ENCODE peak calls at places on chromosomes 3 and 15, in six cellular contexts. One of them, this sample, is unnamed.

GRCh38 chr3:114756506-114757279 is 390.4 kb downstream of the ZBTB20 start:
- DNase-seq in T follicular helper cell: no peak
- DNase-seq in activated CD4-positive, alpha-beta T cell treated with anti-CD3 and anti-CD28 coated beads for 48 hours: no peak
- DNase-seq in amniotic stem cell: no peak
- DNase-seq in A172: peak; percentile 4
- DNase-seq in left ventricle myocardium superior: no peak
- DNase-seq in this sample: no peak

GRCh38 chr3:142279965-142280590 is 54.7 kb upstream of the GK5 start:
- DNase-seq in T follicular helper cell: no peak
- DNase-seq in activated CD4-positive, alpha-beta T cell treated with anti-CD3 and anti-CD28 coated beads for 48 hours: peak; percentile 44
- DNase-seq in amniotic stem cell: peak; percentile 39
- DNase-seq in A172: peak; percentile 81
- DNase-seq in left ventricle myocardium superior: no peak
- DNase-seq in this sample: peak; percentile 26

GRCh38 chr15:70584838-70585706 is 178.3 kb downstream of the UACA start:
- DNase-seq in T follicular helper cell: peak; percentile 25
- DNase-seq in activated CD4-positive, alpha-beta T cell treated with anti-CD3 and anti-CD28 coated beads for 48 hours: peak; percentile 58
- DNase-seq in amniotic stem cell: no peak
- DNase-seq in A172: no peak
- DNase-seq in left ventricle myocardium superior: peak; percentile 50
- DNase-seq in this sample: peak; percentile 65

GRCh38 chr3:10309736-10310135 is 11.2 kb downstream of the SEC13 start:
- DNase-seq in T follicular helper cell: no peak
- DNase-seq in activated CD4-positive, alpha-beta T cell treated with anti-CD3 and anti-CD28 coated beads for 48 hours: no peak
- DNase-seq in amniotic stem cell: no peak
- DNase-seq in A172: no peak
- DNase-seq in left ventricle myocardium superior: no peak
- DNase-seq in this sample: no peak

GRCh38 chr15:40618023-40618422 is 24.0 kb downstream of the KNL1 start:
- DNase-seq in T follicular helper cell: no peak
- DNase-seq in activated CD4-positive, alpha-beta T cell treated with anti-CD3 and anti-CD28 coated beads for 48 hours: no peak
- DNase-seq in amniotic stem cell: no peak
- DNase-seq in A172: no peak
- DNase-seq in left ventricle myocardium superior: no peak
- DNase-seq in this sample: no peak

GRCh38 chr3:192917508-192918274 is at the start of gene MB21D2:
- DNase-seq in T follicular helper cell: peak; percentile 10
- DNase-seq in activated CD4-positive, alpha-beta T cell treated with anti-CD3 and anti-CD28 coated beads for 48 hours: peak; percentile 66
- DNase-seq in amniotic stem cell: peak; percentile 88
- DNase-seq in A172: peak; percentile 76
- DNase-seq in left ventricle myocardium superior: peak; percentile 86
- DNase-seq in this sample: peak; percentile 62

GRCh38 chr15:75776075-75776443 is 63.4 kb upstream of the CSPG4 start:
- DNase-seq in T follicular helper cell: no peak
- DNase-seq in activated CD4-positive, alpha-beta T cell treated with anti-CD3 and anti-CD28 coated beads for 48 hours: no peak
- DNase-seq in amniotic stem cell: no peak
- DNase-seq in A172: peak; percentile 50
- DNase-seq in left ventricle myocardium superior: no peak
- DNase-seq in this sample: no peak

GRCh38 chr15:51516291-51516690 is 106.3 kb downstream of the DMXL2 start:
- DNase-seq in T follicular helper cell: no peak
- DNase-seq in activated CD4-positive, alpha-beta T cell treated with anti-CD3 and anti-CD28 coated beads for 48 hours: no peak
- DNase-seq in amniotic stem cell: no peak
- DNase-seq in A172: no peak
- DNase-seq in left ventricle myocardium superior: no peak
- DNase-seq in this sample: no peak

GRCh38 chr3:127749361-127749760 is 73.0 kb downstream of the MGLL start:
- DNase-seq in T follicular helper cell: no peak
- DNase-seq in activated CD4-positive, alpha-beta T cell treated with anti-CD3 and anti-CD28 coated beads for 48 hours: no peak
- DNase-seq in amniotic stem cell: no peak
- DNase-seq in A172: no peak
- DNase-seq in left ventricle myocardium superior: no peak
- DNase-seq in this sample: no peak

GRCh38 chr15:82551646-82552247 is 11.5 kb upstream of the RPS17 start:
- DNase-seq in T follicular helper cell: no peak
- DNase-seq in activated CD4-positive, alpha-beta T cell treated with anti-CD3 and anti-CD28 coated beads for 48 hours: no peak
- DNase-seq in amniotic stem cell: no peak
- DNase-seq in A172: peak; percentile 13
- DNase-seq in left ventricle myocardium superior: no peak
- DNase-seq in this sample: no peak

GRCh38 chr3:42865256-42865655 is 10.4 kb downstream of the CYP8B1 start:
- DNase-seq in T follicular helper cell: no peak
- DNase-seq in activated CD4-positive, alpha-beta T cell treated with anti-CD3 and anti-CD28 coated beads for 48 hours: no peak
- DNase-seq in amniotic stem cell: no peak
- DNase-seq in A172: no peak
- DNase-seq in left ventricle myocardium superior: no peak
- DNase-seq in this sample: no peak

GRCh38 chr3:192879346-192880031 is 38.2 kb downstream of the MB21D2 start:
- DNase-seq in T follicular helper cell: no peak
- DNase-seq in activated CD4-positive, alpha-beta T cell treated with anti-CD3 and anti-CD28 coated beads for 48 hours: no peak
- DNase-seq in amniotic stem cell: peak; percentile 74
- DNase-seq in A172: peak; percentile 100
- DNase-seq in left ventricle myocardium superior: no peak
- DNase-seq in this sample: no peak

GRCh38 chr3:72816843-72817485 is 31.3 kb downstream of the SHQ1 start:
- DNase-seq in T follicular helper cell: no peak
- DNase-seq in activated CD4-positive, alpha-beta T cell treated with anti-CD3 and anti-CD28 coated beads for 48 hours: peak; percentile 11
- DNase-seq in amniotic stem cell: no peak
- DNase-seq in A172: no peak
- DNase-seq in left ventricle myocardium superior: no peak
- DNase-seq in this sample: peak; percentile 14

GRCh38 chr3:46662771-46663551 is 30.5 kb downstream of the ALS2CL start:
- DNase-seq in T follicular helper cell: no peak
- DNase-seq in activated CD4-positive, alpha-beta T cell treated with anti-CD3 and anti-CD28 coated beads for 48 hours: no peak
- DNase-seq in amniotic stem cell: no peak
- DNase-seq in A172: peak; percentile 14
- DNase-seq in left ventricle myocardium superior: no peak
- DNase-seq in this sample: no peak

GRCh38 chr15:40582726-40583246 is 11.3 kb upstream of the KNL1 start:
- DNase-seq in T follicular helper cell: no peak
- DNase-seq in activated CD4-positive, alpha-beta T cell treated with anti-CD3 and anti-CD28 coated beads for 48 hours: no peak
- DNase-seq in amniotic stem cell: peak; percentile 31
- DNase-seq in A172: peak; percentile 93
- DNase-seq in left ventricle myocardium superior: no peak
- DNase-seq in this sample: no peak

GRCh38 chr3:133573629-133574194 is at the start of gene CDV3:
- DNase-seq in T follicular helper cell: no peak
- DNase-seq in activated CD4-positive, alpha-beta T cell treated with anti-CD3 and anti-CD28 coated beads for 48 hours: no peak
- DNase-seq in amniotic stem cell: no peak
- DNase-seq in A172: no peak
- DNase-seq in left ventricle myocardium superior: no peak
- DNase-seq in this sample: no peak

GRCh38 chr3:132593950-132594328 is 3.1 kb upstream of the ACKR4 start:
- DNase-seq in T follicular helper cell: no peak
- DNase-seq in activated CD4-positive, alpha-beta T cell treated with anti-CD3 and anti-CD28 coated beads for 48 hours: no peak
- DNase-seq in amniotic stem cell: peak; percentile 46
- DNase-seq in A172: peak; percentile 75
- DNase-seq in left ventricle myocardium superior: no peak
- DNase-seq in this sample: no peak

GRCh38 chr3:156433138-156433537 is 121.8 kb downstream of the SSR3 start:
- DNase-seq in T follicular helper cell: no peak
- DNase-seq in activated CD4-positive, alpha-beta T cell treated with anti-CD3 and anti-CD28 coated beads for 48 hours: no peak
- DNase-seq in amniotic stem cell: no peak
- DNase-seq in A172: no peak
- DNase-seq in left ventricle myocardium superior: no peak
- DNase-seq in this sample: no peak

GRCh38 chr15:40936709-40937666 is 7.8 kb downstream of the DLL4 start:
- DNase-seq in T follicular helper cell: no peak
- DNase-seq in activated CD4-positive, alpha-beta T cell treated with anti-CD3 and anti-CD28 coated beads for 48 hours: no peak
- DNase-seq in amniotic stem cell: no peak
- DNase-seq in A172: no peak
- DNase-seq in left ventricle myocardium superior: no peak
- DNase-seq in this sample: no peak

GRCh38 chr3:130491431-130491830 is 25.5 kb upstream of the COL6A6 start:
- DNase-seq in T follicular helper cell: no peak
- DNase-seq in activated CD4-positive, alpha-beta T cell treated with anti-CD3 and anti-CD28 coated beads for 48 hours: no peak
- DNase-seq in amniotic stem cell: no peak
- DNase-seq in A172: no peak
- DNase-seq in left ventricle myocardium superior: no peak
- DNase-seq in this sample: no peak

This sample was measured in stimulated activated naive CD8-positive, alpha-beta T cell treated with anti-CD3 and anti-CD28 coated beads, Interleukin-15, Interleukin-2, amounts not matched to agents 100 U/mL and 50 U/mL, for 24 hours.